ENCODE peak calls at places on chromosomes 4 and X, in six cellular contexts. W, G, C, M, U and N are unnamed samples.
A peak's percentile ranks its signal among the peaks of the same experiment; 100 is the strongest.

GRCh38 chr4:107666134-107666533 is 53.9 kb downstream of the PAPSS1 start:
- DNase-seq in M (no peak), G (no peak), C (no peak), W (peak; percentile 10), U (peak; percentile 59), N (no peak)

GRCh38 chrX:56232221-56233082 is at the start of gene KLF8:
- DNase-seq in W (no peak), G (no peak), U (no peak), M (no peak), C (peak; percentile 44), N (peak; percentile 68)

GRCh38 chr4:51942108-51942832 is 77.9 kb downstream of the LRRC66 start:
- DNase-seq in W (no peak), U (no peak), C (no peak), M (no peak), G (no peak), N (no peak)

GRCh38 chr4:11368701-11369115 is 60.0 kb downstream of the HS3ST1 start:
- DNase-seq in G (no peak), M (no peak), W (no peak), U (no peak), C (no peak), N (no peak)

GRCh38 chrX:154051210-154051810 is 31.6 kb upstream of the IRAK1 start:
- DNase-seq in U (peak; percentile 87), G (peak; percentile 52), W (peak; percentile 45), M (peak; percentile 68), C (peak; percentile 68), N (peak; percentile 68)

GRCh38 chr4:176002007-176002623 is 63.5 kb upstream of the WDR17 start:
- DNase-seq in G (peak; percentile 33), M (no peak), W (no peak), U (no peak), C (peak; percentile 22), N (peak; percentile 51)

GRCh38 chr4:139654516-139654915 is 11.1 kb upstream of the MGST2 start:
- DNase-seq in W (no peak), G (no peak), U (no peak), C (no peak), M (no peak), N (no peak)

GRCh38 chr4:33882246-33882990 is 2361.9 kb downstream of the ARAP2 start:
- DNase-seq in W (no peak), G (no peak), U (no peak), C (no peak), M (no peak), N (no peak)

GRCh38 chr4:5927116-5927515 is 34.2 kb upstream of the CRMP1 start:
- DNase-seq in W (no peak), C (no peak), M (no peak), U (peak; percentile 75), G (no peak), N (no peak)

GRCh38 chrX:84187501-84188319 is at the start of gene RPS6KA6:
- DNase-seq in U (peak; percentile 69), W (no peak), G (peak; percentile 17), C (peak; percentile 22), M (no peak), N (no peak)

GRCh38 chrX:44767308-44767707 is 76.5 kb upstream of the DUSP21 start:
- DNase-seq in U (no peak), C (no peak), W (no peak), M (no peak), G (no peak), N (no peak)

GRCh38 chr4:182577411-182577810 is 334.2 kb downstream of the TENM3 start:
- DNase-seq in C (no peak), G (no peak), W (no peak), U (no peak), M (no peak), N (no peak)

GRCh38 chr4:45477311-45477733 is 646.5 kb downstream of the GABRG1 start:
- DNase-seq in W (no peak), G (no peak), U (no peak), C (no peak), M (no peak), N (no peak)

GRCh38 chr4:102399021-102399420 is 53.7 kb upstream of the SLC39A8 start:
- DNase-seq in U (no peak), M (no peak), G (no peak), C (no peak), W (no peak), N (no peak)

GRCh38 chrX:130034178-130034577 is 51.7 kb downstream of the BCORL1 start:
- DNase-seq in M (no peak), U (no peak), W (no peak), G (no peak), C (no peak), N (no peak)

GRCh38 chr4:176195184-176195978 is at the start of gene SPATA4:
- DNase-seq in C (peak; percentile 95), G (peak; percentile 65), W (peak; percentile 65), M (peak; percentile 92), U (peak; percentile 94), N (peak; percentile 92)

GRCh38 chr4:147118523-147118922 is 172.9 kb upstream of the TTC29 start:
- DNase-seq in W (no peak), C (no peak), G (no peak), U (no peak), M (no peak), N (no peak)

GRCh38 chrX:63350979-63351616 is at the start of gene SPIN4:
- DNase-seq in M (peak; percentile 84), W (peak; percentile 73), G (peak; percentile 67), U (peak; percentile 93), C (peak; percentile 89), N (peak; percentile 83)

GRCh38 chr4:79132826-79133225 is 193.0 kb downstream of the NAA11 start:
- DNase-seq in C (no peak), G (no peak), M (no peak), W (no peak), U (no peak), N (no peak)

GRCh38 chr4:156971623-156972369 is at the start of gene PDGFC:
- DNase-seq in G (peak; percentile 55), M (no peak), W (peak; percentile 63), C (peak; percentile 88), U (no peak), N (peak; percentile 80)

GRCh38 chr4:6345096-6345830 is 75.6 kb downstream of the WFS1 start:
- DNase-seq in M (no peak), C (no peak), U (no peak), W (no peak), G (no peak), N (no peak)

GRCh38 chr4:183945741-183946140 is 40.6 kb downstream of the STOX2 start:
- DNase-seq in G (no peak), U (no peak), C (no peak), M (no peak), W (no peak), N (no peak)

GRCh38 chr4:146567396-146567795 is 45.7 kb upstream of the SLC10A7 start:
- DNase-seq in W (no peak), M (no peak), G (no peak), U (no peak), C (no peak), N (no peak)

GRCh38 chrX:47217121-47217851 is 1.2 kb upstream of the CDK16 start:
- DNase-seq in M (no peak), C (peak; percentile 38), G (peak; percentile 14), W (peak; percentile 44), U (peak; percentile 59), N (peak; percentile 35)

DNA sequence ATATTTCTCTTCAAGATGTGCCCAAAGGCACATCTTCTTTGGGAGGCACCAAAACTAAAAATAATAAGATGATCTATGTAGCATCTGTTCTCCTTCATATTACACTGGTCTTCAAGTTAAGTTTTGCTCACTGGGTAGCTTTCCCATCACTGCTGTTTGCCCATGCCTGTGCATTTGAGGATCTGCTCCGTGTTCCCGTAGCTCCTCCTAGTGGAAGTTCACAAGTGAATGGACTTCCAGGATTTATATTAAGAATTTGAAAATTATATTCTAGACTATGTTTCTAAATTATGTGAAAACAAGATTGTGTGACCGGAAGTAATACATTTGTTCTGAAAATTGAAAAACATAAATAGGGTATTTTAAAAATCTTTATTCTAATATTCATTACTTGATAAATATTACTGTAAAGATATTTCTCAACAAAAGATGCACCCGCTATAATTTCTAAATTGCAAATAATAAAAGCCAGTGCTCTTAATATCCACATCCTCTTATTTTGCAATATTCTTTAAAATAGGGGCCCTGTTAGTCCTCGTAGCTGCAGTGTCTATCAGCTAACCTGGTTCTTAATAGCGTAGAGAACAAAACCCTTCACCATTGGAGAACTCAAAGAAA is 147.7 kb downstream of the RBM46 start:
- DNase-seq in G (peak; percentile 10), U (no peak), C (no peak), M (no peak), W (peak; percentile 32), N (no peak)
- H3K4me1 ChIP-seq in G (no peaks in the 10 kb centered on the region), U (no peaks in the 10 kb centered on the region), C (no peaks in the 10 kb centered on the region), M (no peaks in the 10 kb centered on the region), W (no peaks in the 10 kb centered on the region), N (no peaks in the 10 kb centered on the region)

GRCh38 chr4:82371398-82371972 is 2.3 kb downstream of the HNRNPD start:
- DNase-seq in M (no peak), C (no peak), G (no peak), W (no peak), U (no peak), N (no peak)

GRCh38 chr4:82372502-82372873 is 1.3 kb downstream of the HNRNPD start:
- DNase-seq in W (no peak), C (peak; percentile 50), U (peak; percentile 68), M (peak; percentile 71), G (no peak), N (peak; percentile 34)

GRCh38 chr4:82362565-82362964 is 11.2 kb downstream of the HNRNPD start:
- DNase-seq in G (no peak), U (no peak), C (no peak), M (no peak), W (no peak), N (no peak)

GRCh38 chr4:82363896-82364487 is 9.8 kb downstream of the HNRNPD start:
- DNase-seq in W (no peak), G (no peak), U (no peak), M (no peak), C (no peak), N (no peak)

GRCh38 chr4:82367438-82368097 is 6.2 kb downstream of the HNRNPD start:
- DNase-seq in U (no peak), M (no peak), G (no peak), W (no peak), C (no peak), N (no peak)
- H3K4me1 ChIP-seq in U (peaks cover 35% of the 10 kb centered on the region), M (peaks cover 75% of the 10 kb centered on the region), G (peaks cover 58% of the 10 kb centered on the region), W (peaks cover 82% of the 10 kb centered on the region), C (peaks cover 48% of the 10 kb centered on the region), N (peaks cover 11% of the 10 kb centered on the region)

GRCh38 chr4:26356067-26356466 is 35.3 kb downstream of the RBPJ start:
- DNase-seq in G (no peak), U (no peak), C (no peak), M (no peak), W (no peak), N (no peak)
- H3K4me1 ChIP-seq in G (no peaks in the 10 kb centered on the region), U (peaks cover 4% of the 10 kb centered on the region), C (peaks cover 9% of the 10 kb centered on the region), M (no peaks in the 10 kb centered on the region), W (peaks cover 30% of the 10 kb centered on the region), N (peaks cover 6% of the 10 kb centered on the region)

GRCh38 chrX:30793075-30793766 is 95.8 kb downstream of the TAB3 start:
- DNase-seq in C (no peak), G (no peak), U (no peak), M (no peak), W (no peak), N (no peak)

GRCh38 chrX:30793767-30794103 is 95.3 kb downstream of the TAB3 start:
- DNase-seq in C (no peak), M (no peak), G (no peak), U (no peak), W (no peak), N (no peak)

GRCh38 chrX:30795981-30796958 is 92.8 kb downstream of the TAB3 start:
- DNase-seq in G (no peak), U (no peak), C (no peak), M (no peak), W (no peak), N (no peak)

GRCh38 chrX:30791296-30792278 is 97.5 kb downstream of the TAB3 start:
- DNase-seq in U (no peak), C (no peak), M (no peak), G (no peak), W (no peak), N (no peak)

GRCh38 chrX:30794497-30794896 is 94.6 kb downstream of the TAB3 start:
- DNase-seq in W (no peak), U (no peak), C (no peak), M (no peak), G (no peak), N (no peak)
- H3K4me1 ChIP-seq in W (no peaks in the 10 kb centered on the region), U (no peaks in the 10 kb centered on the region), C (no peaks in the 10 kb centered on the region), M (no peaks in the 10 kb centered on the region), G (no peaks in the 10 kb centered on the region), N (no peaks in the 10 kb centered on the region)